ENCODE peak calls at places on chromosomes 3 and 15, in six cellular contexts. Q is IMR-90, N is RWPE1, P is B cell, I is body of pancreas, D is endothelial cell. G is an unnamed sample.

GRCh38 chr3:128703561-128703960 is 22.4 kb upstream of the RAB7A start:
- DNase-seq in Q (no peak), N (no peak), P (no peak), I (no peak), D (no peak), G (no peak)

GRCh38 chr3:44125241-44125640 is 116.4 kb upstream of the TOPAZ1 start:
- DNase-seq in Q (no peak), N (no peak), P (no peak), I (no peak), D (no peak), G (no peak)

GRCh38 chr15:57922780-57923179 is 142.7 kb downstream of the ALDH1A2 start:
- DNase-seq in Q (no peak), N (peak), P (no peak), I (peak), D (peak), G (no peak)

GRCh38 chr15:65666257-65666656 is 44.5 kb downstream of the SLC24A1 start:
- DNase-seq in Q (peak), N (no peak), P (no peak), I (no peak), D (no peak), G (no peak)

GRCh38 chr15:41001524-41001923 is 48.3 kb downstream of the CHAC1 start:
- DNase-seq in Q (no peak), N (no peak), P (no peak), I (peak), D (no peak), G (no peak)

GRCh38 chr15:76336254-76337046 is at the start of gene ISL2:
- DNase-seq in Q (peak), N (peak), P (peak), I (peak), D (peak), G (peak)

GRCh38 chr3:155018621-155019330 is 61.3 kb upstream of the MME start:
- DNase-seq in Q (no peak), N (peak), P (no peak), I (no peak), D (no peak), G (no peak)

GRCh38 chr3:23304424-23304823 is 101.3 kb downstream of the UBE2E2 start:
- DNase-seq in Q (peak), N (no peak), P (no peak), I (no peak), D (no peak), G (no peak)

GRCh38 chr3:98514948-98515347 is 7.8 kb downstream of the CLDND1 start:
- DNase-seq in Q (no peak), N (no peak), P (no peak), I (no peak), D (no peak), G (no peak)

GRCh38 chr3:11238057-11238456 is 34.1 kb upstream of the ATG7 start:
- DNase-seq in Q (peak), N (peak), P (no peak), I (no peak), D (no peak), G (peak)

GRCh38 chr3:46097691-46098241 is 70.5 kb upstream of the XCR1 start:
- DNase-seq in Q (peak), N (no peak), P (no peak), I (no peak), D (no peak), G (peak)

GRCh38 chr3:45409921-45410320 is 21.5 kb downstream of the LARS2 start:
- DNase-seq in Q (no peak), N (no peak), P (no peak), I (peak), D (no peak), G (no peak)

GRCh38 chr3:8767667-8768363 is 1.6 kb downstream of the OXTR start:
- DNase-seq in Q (no peak), N (peak), P (peak), I (peak), D (peak), G (peak)

GRCh38 chr15:87561641-87562040 is 694.9 kb downstream of the NTRK3 start:
- DNase-seq in Q (no peak), N (no peak), P (no peak), I (no peak), D (no peak), G (no peak)

GRCh38 chr15:87562203-87562602 is 694.3 kb downstream of the NTRK3 start:
- DNase-seq in Q (no peak), N (no peak), P (no peak), I (no peak), D (no peak), G (no peak)

GRCh38 chr15:87563840-87564239 is 692.7 kb downstream of the NTRK3 start:
- DNase-seq in Q (no peak), N (no peak), P (no peak), I (no peak), D (no peak), G (no peak)

GRCh38 chr15:87556886-87557285 is 699.7 kb downstream of the NTRK3 start:
- DNase-seq in Q (no peak), N (no peak), P (no peak), I (no peak), D (no peak), G (no peak)

GRCh38 chr15:87557871-87558270 is 698.7 kb downstream of the NTRK3 start:
- DNase-seq in Q (no peak), N (no peak), P (no peak), I (no peak), D (no peak), G (no peak)
- TF ChIP-seq CTCF in Q (no peak), N (no peak), P (no peak), I (no peak), D (no peak), G (no peak)

GRCh38 chr15:63559753-63560152 is 37.4 kb upstream of the FBXL22 start:
- DNase-seq in Q (no peak), N (no peak), P (no peak), I (no peak), D (no peak), G (no peak)

GRCh38 chr15:63554337-63554927 is 42.8 kb upstream of the FBXL22 start:
- DNase-seq in Q (peak), N (no peak), P (no peak), I (no peak), D (no peak), G (no peak)

GRCh38 chr15:63556246-63556645 is 40.9 kb upstream of the FBXL22 start:
- DNase-seq in Q (no peak), N (no peak), P (no peak), I (no peak), D (no peak), G (no peak)

GRCh38 chr15:63555520-63555919 is 41.7 kb upstream of the FBXL22 start:
- DNase-seq in Q (no peak), N (no peak), P (no peak), I (no peak), D (no peak), G (no peak)

GRCh38 chr15:63556736-63557135 is 40.5 kb upstream of the FBXL22 start:
- DNase-seq in Q (no peak), N (no peak), P (no peak), I (no peak), D (no peak), G (no peak)
- TF ChIP-seq CTCF in Q (no peak), N (no peak), P (no peak), I (no peak), D (no peak), G (no peak)

DNA sequence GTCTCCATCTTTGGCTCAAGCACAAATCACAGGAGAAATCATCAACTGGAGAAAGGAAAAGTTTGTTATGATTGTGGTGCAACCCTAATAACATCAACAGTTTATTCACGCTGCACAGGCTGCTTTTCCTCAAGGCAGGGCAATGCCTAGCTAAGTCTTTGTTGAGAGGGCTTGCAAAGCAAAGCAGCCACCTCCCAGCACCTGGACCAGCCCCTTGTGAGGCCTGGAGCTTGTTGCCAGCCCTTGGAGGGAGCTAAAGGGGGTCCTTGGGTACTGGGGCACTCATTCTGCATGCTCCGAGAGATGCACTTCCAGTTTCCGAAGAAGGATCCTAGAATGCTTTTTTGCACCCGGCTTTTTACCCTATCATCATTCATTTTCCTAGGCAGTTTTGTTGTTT is 288.2 kb downstream of the CLSTN2 start:
- DNase-seq in Q (no peak), N (no peak), P (no peak), I (no peak), D (no peak), G (no peak)
- TF ChIP-seq CTCF in Q (no peak), N (no peak), P (no peak), I (no peak), D (no peak), G (no peak)

DNA sequence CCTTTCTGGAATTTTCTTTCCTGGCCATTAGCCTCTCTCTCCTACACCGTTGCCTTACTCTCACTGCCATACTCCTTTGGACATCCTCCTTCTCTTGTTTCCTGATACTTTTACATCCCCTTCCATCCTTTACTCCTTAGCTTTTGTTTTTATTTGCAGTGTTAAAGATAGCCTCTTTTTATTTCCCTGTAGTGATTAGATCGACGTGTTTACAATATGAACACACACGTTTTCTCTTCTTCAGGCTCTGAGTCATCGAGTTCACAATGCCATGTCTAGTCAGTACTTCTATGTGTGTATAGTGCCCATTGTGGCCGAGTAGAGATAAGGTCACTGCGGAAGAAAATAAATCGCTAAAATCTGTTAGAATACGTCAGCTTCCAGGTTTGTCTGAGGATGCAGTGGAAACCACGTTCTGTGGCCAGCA is 208.5 kb downstream of the LPP start:
- DNase-seq in Q (peak), N (peak), P (peak), I (no peak), D (no peak), G (peak)
- TF ChIP-seq CTCF in Q (peak), N (no peak), P (no peak), I (peak), D (no peak), G (no peak)

DNA sequence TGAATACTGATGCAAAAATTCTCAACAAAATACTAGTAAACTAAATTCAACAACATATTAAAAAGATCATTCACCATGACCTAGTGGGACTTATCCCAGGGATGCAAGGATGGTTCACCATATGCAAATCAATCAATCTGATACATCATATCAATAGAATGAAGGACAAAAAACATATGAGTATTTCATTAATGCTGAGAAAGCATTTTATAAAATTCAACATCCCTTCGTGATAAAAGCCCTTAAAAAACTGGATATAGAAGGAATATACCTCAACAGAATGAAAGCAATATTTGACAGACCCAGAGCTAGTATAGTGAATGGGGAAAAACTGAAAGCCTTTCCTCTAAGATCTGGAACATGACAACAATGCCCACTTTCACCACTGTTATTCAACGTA is 43.0 kb upstream of the FBN1 start:
- DNase-seq in Q (no peak), N (no peak), P (no peak), I (no peak), D (no peak), G (no peak)
- TF ChIP-seq CTCF in Q (no peak), N (no peak), P (no peak), I (no peak), D (no peak), G (no peak)

GRCh38 chr15:34358367-34358766 is 8.6 kb downstream of the LPCAT4 start:
- DNase-seq in Q (no peak), N (peak), P (no peak), I (no peak), D (no peak), G (no peak)
- TF ChIP-seq CTCF in Q (peak), N (no peak), P (no peak), I (peak), D (no peak), G (no peak)

GRCh38 chr15:33008284-33009011 is 186.1 kb downstream of the FMN1 start:
- DNase-seq in Q (peak), N (no peak), P (no peak), I (no peak), D (no peak), G (no peak)

GRCh38 chr15:33009026-33009425 is 185.5 kb downstream of the FMN1 start:
- DNase-seq in Q (no peak), N (no peak), P (no peak), I (no peak), D (no peak), G (no peak)

GRCh38 chr15:33005582-33005981 is 188.9 kb downstream of the FMN1 start:
- DNase-seq in Q (no peak), N (no peak), P (no peak), I (no peak), D (no peak), G (no peak)

GRCh38 chr15:33009603-33010002 is 184.9 kb downstream of the FMN1 start:
- DNase-seq in Q (no peak), N (no peak), P (no peak), I (no peak), D (no peak), G (no peak)

GRCh38 chr15:33007295-33007855 is 187.1 kb downstream of the FMN1 start:
- DNase-seq in Q (peak), N (peak), P (no peak), I (no peak), D (peak), G (no peak)
- TF ChIP-seq CTCF in Q (peak), N (peak), P (no peak), I (no peak), D (no peak), G (no peak)

GRCh38 chr3:100802126-100802525 is 92.8 kb downstream of the TFG start:
- DNase-seq in Q (peak), N (no peak), P (no peak), I (no peak), D (no peak), G (no peak)

GRCh38 chr3:100797921-100798491 is 88.7 kb downstream of the TFG start:
- DNase-seq in Q (peak), N (no peak), P (no peak), I (no peak), D (no peak), G (no peak)

DNA sequence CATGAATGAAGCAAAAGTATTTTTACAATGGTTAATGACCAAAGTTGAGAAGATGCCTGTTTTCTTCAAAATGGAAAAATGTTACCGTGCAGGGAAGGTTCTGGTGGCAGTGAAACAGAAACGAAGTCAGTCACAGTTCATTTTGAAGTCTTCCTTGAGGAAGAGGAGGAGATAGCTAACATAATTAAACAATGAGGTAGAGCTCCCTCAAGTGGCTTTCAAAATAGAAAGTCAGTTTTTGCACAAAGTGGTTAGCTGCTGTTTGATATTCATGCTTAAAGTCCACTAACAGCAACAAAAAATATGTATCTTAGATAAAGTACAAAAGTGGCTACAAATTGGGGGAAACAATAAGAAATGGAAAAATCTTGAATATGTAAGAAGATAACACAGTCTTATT is 87.3 kb downstream of the TFG start:
- DNase-seq in Q (peak), N (peak), P (no peak), I (no peak), D (no peak), G (no peak)
- TF ChIP-seq CTCF in Q (peak), N (peak), P (no peak), I (peak), D (no peak), G (peak)

GRCh38 chr15:80936288-80937078 is 53.1 kb downstream of the MESD start:
- DNase-seq in Q (no peak), N (no peak), P (no peak), I (no peak), D (no peak), G (no peak)
- TF ChIP-seq CTCF in Q (no peak), N (no peak), P (no peak), I (no peak), D (no peak), G (no peak)